ENCODE peak calls at places on chromosomes 1 and 21, in seven cellular contexts. G, T, Z, M, C, H and P are unnamed samples.

GRCh38 chr1:231803353-231803752 is 176.8 kb downstream of the DISC1 start:
- DNase-seq in G (peak), T (no peak), Z (no peak), M (no peak), C (no peak), H (peak), P (no peak)

GRCh38 chr1:182674346-182675246 is 9.8 kb downstream of the RGS8 start:
- DNase-seq in G (peak), T (no peak), Z (no peak), M (no peak), C (no peak), H (no peak), P (no peak)

GRCh38 chr1:33599516-33600115 is 127.2 kb downstream of the ZSCAN20 start:
- DNase-seq in G (no peak), T (no peak), Z (no peak), M (no peak), C (no peak), H (no peak), P (no peak)

GRCh38 chr21:40095477-40095876 is 228.2 kb downstream of the PCP4 start:
- DNase-seq in G (no peak), T (no peak), Z (no peak), M (no peak), C (no peak), H (no peak), P (no peak)

GRCh38 chr1:52814465-52814864 is 28.1 kb upstream of the ZYG11A start:
- DNase-seq in G (no peak), T (peak), Z (no peak), M (no peak), C (no peak), H (no peak), P (no peak)

GRCh38 chr1:40392206-40392605 is 18.7 kb downstream of the SMAP2 start:
- DNase-seq in G (no peak), T (no peak), Z (no peak), M (no peak), C (no peak), H (no peak), P (no peak)

GRCh38 chr21:45305831-45306230 is 18.1 kb upstream of the POFUT2 start:
- DNase-seq in G (no peak), T (no peak), Z (no peak), M (peak), C (no peak), H (peak), P (no peak)

GRCh38 chr1:113242481-113242880 is 147.8 kb upstream of the MAGI3 start:
- DNase-seq in G (no peak), T (no peak), Z (no peak), M (peak), C (no peak), H (no peak), P (no peak)

GRCh38 chr1:9652379-9653194 is 1.1 kb downstream of the PIK3CD start:
- DNase-seq in G (peak), T (no peak), Z (no peak), M (peak), C (peak), H (no peak), P (peak)

GRCh38 chr1:19232526-19232851 is 18.8 kb downstream of the EMC1 start:
- DNase-seq in G (peak), T (no peak), Z (peak), M (no peak), C (no peak), H (no peak), P (no peak)

GRCh38 chr1:205170532-205171269 is 40.8 kb downstream of the DSTYK start:
- DNase-seq in G (no peak), T (no peak), Z (no peak), M (no peak), C (no peak), H (no peak), P (no peak)

GRCh38 chr1:165564561-165564960 is 20.8 kb downstream of the LRRC52 start:
- DNase-seq in G (no peak), T (no peak), Z (peak), M (no peak), C (no peak), H (no peak), P (no peak)

GRCh38 chr1:165563551-165563950 is 19.8 kb downstream of the LRRC52 start:
- DNase-seq in G (no peak), T (no peak), Z (no peak), M (no peak), C (no peak), H (no peak), P (no peak)

GRCh38 chr1:165562576-165562975 is 18.8 kb downstream of the LRRC52 start:
- DNase-seq in G (no peak), T (no peak), Z (no peak), M (no peak), C (no peak), H (no peak), P (no peak)

GRCh38 chr1:165570078-165570477 is 26.3 kb downstream of the LRRC52 start:
- DNase-seq in G (no peak), T (no peak), Z (no peak), M (no peak), C (no peak), H (no peak), P (no peak)

DNA sequence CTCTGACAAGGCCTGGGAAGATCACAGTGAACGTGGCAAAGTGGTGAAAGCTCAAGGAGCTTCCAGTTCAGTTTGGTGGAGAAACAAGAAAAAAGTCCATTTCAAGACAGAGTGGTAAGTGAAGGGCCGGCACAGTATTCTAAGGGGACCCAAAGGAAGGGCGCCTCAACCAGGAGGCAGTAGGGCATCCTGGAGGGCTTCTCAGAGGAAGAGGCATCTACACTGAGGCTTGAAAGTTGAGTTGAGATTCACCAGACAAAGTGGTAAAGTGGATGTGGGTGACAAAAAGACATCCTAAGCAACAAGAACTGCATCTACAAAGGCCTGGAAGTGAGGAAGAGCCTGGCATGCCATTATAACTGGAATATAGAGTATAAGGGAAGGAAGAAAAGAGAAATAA is 22.3 kb downstream of the LRRC52 start:
- DNase-seq in G (no peak), T (no peak), Z (no peak), M (no peak), C (no peak), H (no peak), P (no peak)
- H3K4me3 ChIP-seq in G (no peak), T (no peak), Z (no peak), M (no peak), C (no peak), H (no peak), P (no peak)

DNA sequence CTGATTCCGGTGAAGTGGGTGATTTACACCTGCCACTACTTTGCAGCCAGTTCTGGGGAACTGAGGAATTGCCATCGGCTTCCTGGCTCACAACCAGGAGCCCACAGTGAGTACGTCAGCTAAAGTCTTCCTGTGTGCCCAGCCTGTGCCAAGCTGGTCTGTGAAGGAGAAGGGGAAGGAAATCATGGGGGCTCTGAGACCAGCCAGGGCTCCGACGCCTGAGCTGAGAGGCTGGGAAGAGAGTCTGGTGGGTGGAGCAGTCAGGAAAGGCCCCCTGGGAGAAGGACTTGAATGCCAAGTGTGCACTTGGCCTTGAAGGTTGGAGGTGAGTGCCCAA is 1.2 kb downstream of the LURAP1 start:
- DNase-seq in G (peak), T (no peak), Z (no peak), M (no peak), C (no peak), H (no peak), P (no peak)
- H3K4me3 ChIP-seq in G (peak), T (no peak), Z (peak), M (no peak), C (no peak), H (no peak), P (no peak)

GRCh38 chr1:226653311-226653921 is 85.7 kb downstream of the ITPKB start:
- DNase-seq in G (peak), T (no peak), Z (no peak), M (peak), C (peak), H (no peak), P (peak)
- H3K4me3 ChIP-seq in G (no peak), T (no peak), Z (no peak), M (no peak), C (peak), H (no peak), P (peak)

GRCh38 chr1:164601399-164602141 is 42.6 kb downstream of the PBX1 start:
- DNase-seq in G (no peak), T (no peak), Z (no peak), M (no peak), C (no peak), H (no peak), P (no peak)
- H3K4me3 ChIP-seq in G (no peak), T (no peak), Z (no peak), M (no peak), C (no peak), H (no peak), P (no peak)

GRCh38 chr1:65264197-65264929 is 45.0 kb upstream of the DNAJC6 start:
- DNase-seq in G (no peak), T (no peak), Z (peak), M (no peak), C (no peak), H (no peak), P (no peak)
- H3K4me3 ChIP-seq in G (peak), T (no peak), Z (peak), M (no peak), C (no peak), H (peak), P (no peak)

DNA sequence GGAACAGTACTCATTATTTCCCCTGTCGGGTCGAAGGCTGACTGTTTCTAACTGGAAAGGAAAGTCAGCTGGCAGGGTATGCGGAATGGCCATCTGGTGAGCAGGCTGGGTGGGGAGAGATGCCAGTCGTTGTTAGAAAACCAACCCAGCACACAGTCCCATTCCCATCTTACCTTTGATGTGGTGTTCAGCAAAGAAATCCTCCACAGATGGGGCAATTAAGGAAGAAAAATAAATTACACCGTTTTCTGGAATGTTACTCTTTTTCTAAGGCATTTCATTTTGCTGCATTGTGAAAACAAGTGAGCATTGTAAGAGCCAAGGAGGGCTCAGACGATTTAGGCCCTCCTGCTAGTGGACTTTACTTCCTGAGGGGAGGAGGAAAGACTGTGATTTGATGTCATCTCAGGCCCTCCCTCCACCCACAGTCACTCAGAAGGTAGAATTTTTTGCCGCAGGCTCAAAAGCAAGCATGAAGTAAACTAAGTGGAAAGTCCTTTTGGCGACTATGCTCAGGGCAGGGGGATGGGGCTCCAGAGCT is at the start of gene SLC16A4:
- DNase-seq in G (no peak), T (no peak), Z (peak), M (no peak), C (no peak), H (no peak), P (no peak)
- H3K4me3 ChIP-seq in G (peak), T (no peak), Z (peak), M (no peak), C (no peak), H (peak), P (no peak)

GRCh38 chr1:43935711-43936427 is 2.3 kb downstream of the ARTN start:
- DNase-seq in G (no peak), T (no peak), Z (no peak), M (peak), C (no peak), H (no peak), P (no peak)
- H3K4me3 ChIP-seq in G (peak), T (no peak), Z (peak), M (peak), C (no peak), H (no peak), P (no peak)